ENCODE peak calls at places on chromosomes 13 and 19, in seven cellular contexts. I is tibial nerve; Q is AG10803; D is activated CD8-positive, alpha-beta memory T cell treated with anti-CD3 and anti-CD28 coated beads for 48 hours; W is mucosa of gallbladder; P is ureter; J is heart right ventricle. Z is an unnamed sample.

GRCh38 chr13:76934671-76935070 is 13.6 kb upstream of the ACOD1 start:
- DNase-seq in I (no peak), Q (peak; percentile 36), D (no peak), W (no peak), P (no peak), J (no peak), Z (no peak)

GRCh38 chr19:28793391-28794168 is 419.4 kb downstream of the UQCRFS1 start:
- DNase-seq in I (no peak), Q (no peak), D (no peak), W (no peak), P (no peak), J (no peak), Z (no peak)

GRCh38 chr19:11142528-11143171 is 12.9 kb downstream of the SPC24 start:
- DNase-seq in I (peak; percentile 86), Q (peak; percentile 92), D (no peak), W (peak; percentile 89), P (peak; percentile 92), J (peak; percentile 92), Z (peak; percentile 95)

GRCh38 chr13:31131470-31131961 is 30.2 kb downstream of the HSPH1 start:
- DNase-seq in I (no peak), Q (no peak), D (no peak), W (no peak), P (no peak), J (no peak), Z (no peak)

GRCh38 chr19:45276284-45276687 is 25.2 kb downstream of the MARK4 start:
- DNase-seq in I (no peak), Q (no peak), D (no peak), W (no peak), P (no peak), J (no peak), Z (no peak)

GRCh38 chr13:51222510-51223283 is 499 bp downstream of the FAM124A start:
- DNase-seq in I (no peak), Q (no peak), D (peak; percentile 7), W (no peak), P (no peak), J (no peak), Z (no peak)

GRCh38 chr13:47933688-47934011 is 67.4 kb downstream of the SUCLA2 start:
- DNase-seq in I (no peak), Q (peak; percentile 6), D (no peak), W (no peak), P (no peak), J (no peak), Z (no peak)

GRCh38 chr19:28727133-28727834 is 485.7 kb downstream of the UQCRFS1 start:
- DNase-seq in I (no peak), Q (no peak), D (no peak), W (no peak), P (no peak), J (no peak), Z (no peak)

GRCh38 chr13:112962911-112963625 is 5.9 kb upstream of the MCF2L start:
- DNase-seq in I (no peak), Q (no peak), D (no peak), W (no peak), P (no peak), J (no peak), Z (no peak)

GRCh38 chr13:37381502-37381901 is 217.1 kb downstream of the POSTN start:
- DNase-seq in I (no peak), Q (no peak), D (no peak), W (no peak), P (no peak), J (no peak), Z (no peak)

GRCh38 chr13:77810891-77811290 is 107.7 kb downstream of the EDNRB start:
- DNase-seq in I (no peak), Q (no peak), D (no peak), W (no peak), P (no peak), J (no peak), Z (no peak)

GRCh38 chr13:21338156-21338555 is 120.9 kb downstream of the ZDHHC20 start:
- DNase-seq in I (no peak), Q (no peak), D (no peak), W (no peak), P (no peak), J (no peak), Z (no peak)

GRCh38 chr13:91904005-91904404 is 505.6 kb downstream of the GPC5 start:
- DNase-seq in I (no peak), Q (no peak), D (no peak), W (no peak), P (no peak), J (no peak), Z (no peak)

GRCh38 chr13:98854448-98854847 is 102.0 kb upstream of the SLC15A1 start:
- DNase-seq in I (no peak), Q (no peak), D (no peak), W (no peak), P (no peak), J (no peak), Z (no peak)

GRCh38 chr13:80036845-80037504 is 304.0 kb downstream of the SPRY2 start:
- DNase-seq in I (no peak), Q (peak; percentile 16), D (no peak), W (peak; percentile 11), P (no peak), J (no peak), Z (no peak)

GRCh38 chr19:14577885-14578427 is 4.9 kb upstream of the CLEC17A start:
- DNase-seq in I (no peak), Q (no peak), D (no peak), W (no peak), P (no peak), J (no peak), Z (no peak)

GRCh38 chr19:41646589-41647204 is 19.8 kb upstream of the CEACAM4 start:
- DNase-seq in I (no peak), Q (peak; percentile 4), D (peak; percentile 22), W (no peak), P (no peak), J (no peak), Z (no peak)

GRCh38 chr13:105817011-105817410 is 718.5 kb downstream of the EFNB2 start:
- DNase-seq in I (no peak), Q (no peak), D (no peak), W (no peak), P (no peak), J (no peak), Z (no peak)

GRCh38 chr19:40286674-40287421 is 1.7 kb upstream of the AKT2 start:
- DNase-seq in I (no peak), Q (no peak), D (no peak), W (no peak), P (no peak), J (no peak), Z (no peak)

GRCh38 chr13:22040810-22041364 is 370.0 kb downstream of the FGF9 start:
- DNase-seq in I (no peak), Q (no peak), D (no peak), W (no peak), P (no peak), J (no peak), Z (no peak)

GRCh38 chr13:44303681-44304432 is 69.8 kb upstream of the SERP2 start:
- DNase-seq in I (no peak), Q (no peak), D (no peak), W (peak; percentile 53), P (no peak), J (peak; percentile 85), Z (peak; percentile 79)

GRCh38 chr19:19741184-19741583 is 8.3 kb upstream of the ZNF14 start:
- DNase-seq in I (no peak), Q (no peak), D (no peak), W (no peak), P (no peak), J (no peak), Z (no peak)

GRCh38 chr19:49896863-49897621 is at the start of gene IL4I1:
- DNase-seq in I (no peak), Q (peak; percentile 9), D (peak; percentile 23), W (no peak), P (peak; percentile 63), J (no peak), Z (no peak)

GRCh38 chr13:40152904-40153303 is 497.4 kb downstream of the COG6 start:
- DNase-seq in I (no peak), Q (no peak), D (no peak), W (no peak), P (no peak), J (no peak), Z (no peak)

GRCh38 chr19:49687150-49687549 is 2.2 kb upstream of the ADM5 start:
- DNase-seq in I (no peak), Q (no peak), D (no peak), W (no peak), P (no peak), J (no peak), Z (no peak)

GRCh38 chr19:8609210-8610040 is 1.1 kb downstream of the ADAMTS10 start:
- DNase-seq in I (peak; percentile 35), Q (peak; percentile 75), D (no peak), W (peak; percentile 30), P (no peak), J (peak; percentile 56), Z (peak; percentile 78)

GRCh38 chr19:4473708-4474503 is 1.8 kb downstream of the HDGFL2 start:
- DNase-seq in I (no peak), Q (peak; percentile 8), D (no peak), W (no peak), P (no peak), J (no peak), Z (no peak)

GRCh38 chr13:48448963-48449614 is 36.2 kb upstream of the LPAR6 start:
- DNase-seq in I (no peak), Q (peak; percentile 71), D (no peak), W (no peak), P (no peak), J (no peak), Z (no peak)

GRCh38 chr19:44845612-44846454 is at the start of gene NECTIN2:
- DNase-seq in I (peak; percentile 100), Q (peak; percentile 97), D (peak; percentile 86), W (peak; percentile 100), P (peak; percentile 100), J (peak; percentile 100), Z (peak; percentile 99)

GRCh38 chr13:31209172-31209818 is 9.5 kb downstream of the B3GLCT start:
- DNase-seq in I (no peak), Q (peak; percentile 58), D (no peak), W (no peak), P (no peak), J (peak; percentile 80), Z (peak; percentile 69)

GRCh38 chr13:111115841-111116500 is 861 bp downstream of the ARHGEF7 start:
- DNase-seq in I (peak; percentile 59), Q (peak; percentile 89), D (no peak), W (peak; percentile 45), P (peak; percentile 56), J (peak; percentile 78), Z (no peak)

GRCh38 chr13:106561551-106562170 is 6.3 kb downstream of the ARGLU1 start:
- DNase-seq in I (no peak), Q (no peak), D (no peak), W (no peak), P (no peak), J (peak; percentile 52), Z (no peak)